ENCODE peak calls at places on chromosomes 2 and 18, in ten cellular contexts. U is endothelial cell, I is astrocyte, F is PC-9, R is HL-60, O is Calu3, Q is transverse colon, P is H9, A is neural crest cell, L is kidney epithelial cell. X is an unnamed sample.

GRCh38 chr2:226995625-226996041 is 159.8 kb downstream of the RHBDD1 start:
- DNase-seq in U (no peak), I (peak; percentile 92), F (no peak), R (no peak), O (no peak), Q (peak; percentile 13), P (no peak), A (no peak), L (peak; percentile 14), X (no peak)

GRCh38 chr2:215434447-215435260 is 1.2 kb downstream of the FN1 start:
- DNase-seq in U (no peak), I (no peak), F (no peak), R (no peak), O (no peak), Q (no peak), P (no peak), A (no peak), L (no peak), X (no peak)

GRCh38 chr2:166041613-166042012 is 86.2 kb downstream of the SCN1A start:
- DNase-seq in U (no peak), I (no peak), F (no peak), R (no peak), O (no peak), Q (no peak), P (no peak), A (no peak), L (no peak), X (no peak)

GRCh38 chr18:76983613-76984051 is 149.0 kb downstream of the MBP start:
- DNase-seq in U (no peak), I (no peak), F (no peak), R (no peak), O (no peak), Q (no peak), P (peak; percentile 31), A (no peak), L (no peak), X (peak; percentile 34)

GRCh38 chr2:172783091-172783898 is 47.6 kb downstream of the RAPGEF4 start:
- DNase-seq in U (peak; percentile 7), I (peak; percentile 99), F (peak; percentile 95), R (no peak), O (peak; percentile 54), Q (no peak), P (peak; percentile 36), A (peak; percentile 31), L (peak; percentile 86), X (no peak)

GRCh38 chr2:218006741-218007140 is 3.9 kb upstream of the TNS1 start:
- DNase-seq in U (no peak), I (peak; percentile 72), F (no peak), R (no peak), O (no peak), Q (no peak), P (no peak), A (no peak), L (no peak), X (no peak)

GRCh38 chr2:184597996-184598312 is 375 bp upstream of the ZNF804A start:
- DNase-seq in U (no peak), I (peak; percentile 15), F (no peak), R (no peak), O (no peak), Q (peak; percentile 6), P (no peak), A (no peak), L (no peak), X (no peak)

GRCh38 chr2:74099835-74100234 is 47.9 kb downstream of the BOLA3 start:
- DNase-seq in U (no peak), I (no peak), F (no peak), R (no peak), O (no peak), Q (peak; percentile 27), P (peak; percentile 19), A (no peak), L (no peak), X (peak; percentile 58)

GRCh38 chr18:26103579-26103978 is 13.2 kb upstream of the SS18 start:
- DNase-seq in U (peak; percentile 53), I (no peak), F (no peak), R (peak; percentile 16), O (no peak), Q (peak; percentile 13), P (peak; percentile 72), A (peak; percentile 4), L (no peak), X (no peak)

GRCh38 chr2:62382757-62383156 is 123.2 kb downstream of the TMEM17 start:
- DNase-seq in U (no peak), I (peak; percentile 82), F (no peak), R (no peak), O (no peak), Q (no peak), P (no peak), A (no peak), L (no peak), X (no peak)

GRCh38 chr2:10597956-10598355 is 91.8 kb downstream of the NOL10 start:
- DNase-seq in U (no peak), I (no peak), F (peak; percentile 41), R (no peak), O (no peak), Q (no peak), P (no peak), A (no peak), L (no peak), X (no peak)

GRCh38 chr2:240959941-240960308 is 38.5 kb upstream of the SNED1 start:
- DNase-seq in U (no peak), I (no peak), F (no peak), R (no peak), O (no peak), Q (no peak), P (peak; percentile 24), A (no peak), L (no peak), X (peak; percentile 67)

GRCh38 chr2:8571792-8572499 is 109.9 kb upstream of the ID2 start:
- DNase-seq in U (no peak), I (no peak), F (no peak), R (no peak), O (no peak), Q (peak; percentile 28), P (peak; percentile 21), A (no peak), L (no peak), X (peak; percentile 55)

GRCh38 chr2:24382363-24383021 is 22.2 kb upstream of the ITSN2 start:
- DNase-seq in U (peak; percentile 63), I (peak; percentile 16), F (peak; percentile 57), R (peak; percentile 58), O (peak; percentile 63), Q (peak; percentile 54), P (peak; percentile 68), A (peak; percentile 55), L (peak; percentile 34), X (no peak)

GRCh38 chr2:233470007-233470687 is 96.4 kb downstream of the USP40 start:
- DNase-seq in U (no peak), I (no peak), F (no peak), R (no peak), O (no peak), Q (peak; percentile 39), P (no peak), A (no peak), L (no peak), X (peak; percentile 61)

GRCh38 chr2:30711646-30712085 is 95.6 kb downstream of the CAPN13 start:
- DNase-seq in U (peak; percentile 93), I (peak; percentile 69), F (peak; percentile 82), R (peak; percentile 90), O (peak; percentile 90), Q (peak; percentile 89), P (peak; percentile 91), A (peak; percentile 90), L (peak; percentile 43), X (peak; percentile 77)
- TF ChIP-seq CTCF in U (peak; percentile 99), I (peak; percentile 100), F (peak; percentile 99), R (peak; percentile 100), O (peak; percentile 98), Q (peak; percentile 100), P (peak; percentile 100), A (peak; percentile 99), L (peak; percentile 100), X (peak; percentile 99)

DNA sequence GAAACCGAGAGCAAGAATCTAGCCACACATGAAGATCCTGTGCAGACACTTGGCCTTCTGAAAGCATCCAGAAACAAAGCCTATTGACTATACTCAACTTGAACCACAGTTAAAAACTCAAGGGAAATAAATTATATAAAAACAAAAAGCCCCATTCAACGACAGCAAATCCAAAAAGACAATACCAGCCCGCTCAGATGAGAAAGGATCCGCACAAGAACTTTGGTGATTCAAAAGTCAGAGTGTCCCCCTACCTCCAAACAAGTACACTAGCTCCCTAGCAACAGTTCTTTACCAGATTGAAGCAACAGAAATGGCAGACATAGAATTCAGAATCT is 163.2 kb downstream of the WDPCP start:
- DNase-seq in U (no peak), I (no peak), F (no peak), R (no peak), O (no peak), Q (no peak), P (no peak), A (no peak), L (no peak), X (no peak)
- TF ChIP-seq CTCF in U (peak; percentile 22), I (no peak), F (peak; percentile 8), R (no peak), O (no peak), Q (no peak), P (no peak), A (no peak), L (no peak), X (peak; percentile 14)

GRCh38 chr2:42905341-42906114 is 113.1 kb upstream of the HAAO start:
- DNase-seq in U (no peak), I (no peak), F (no peak), R (no peak), O (no peak), Q (no peak), P (no peak), A (no peak), L (no peak), X (no peak)
- TF ChIP-seq CTCF in U (no peak), I (no peak), F (no peak), R (no peak), O (no peak), Q (no peak), P (no peak), A (no peak), L (peak; percentile 30), X (no peak)

GRCh38 chr18:52337286-52337685 is 2.7 kb upstream of the DCC start:
- DNase-seq in U (no peak), I (peak; percentile 55), F (no peak), R (no peak), O (no peak), Q (no peak), P (no peak), A (no peak), L (no peak), X (no peak)

GRCh38 chr18:52343138-52343537 is 3.1 kb downstream of the DCC start:
- DNase-seq in U (no peak), I (no peak), F (no peak), R (no peak), O (no peak), Q (no peak), P (no peak), A (no peak), L (no peak), X (no peak)

GRCh38 chr18:52341617-52342381 is 1.8 kb downstream of the DCC start:
- DNase-seq in U (peak; percentile 34), I (no peak), F (no peak), R (no peak), O (no peak), Q (no peak), P (peak; percentile 58), A (peak; percentile 38), L (no peak), X (no peak)

GRCh38 chr18:52340466-52341378 is 725 bp downstream of the DCC start:
- DNase-seq in U (no peak), I (no peak), F (no peak), R (no peak), O (no peak), Q (no peak), P (no peak), A (no peak), L (no peak), X (no peak)

GRCh38 chr18:52339891-52340371 is at the start of gene DCC:
- DNase-seq in U (peak; percentile 67), I (peak; percentile 58), F (peak; percentile 4), R (peak; percentile 21), O (no peak), Q (peak; percentile 34), P (peak; percentile 72), A (peak; percentile 67), L (no peak), X (peak; percentile 78)
- TF ChIP-seq CTCF in U (no peak), I (peak; percentile 30), F (peak; percentile 27), R (no peak), O (no peak), Q (peak; percentile 33), P (peak; percentile 63), A (peak; percentile 65), L (peak; percentile 63), X (peak; percentile 73)

X was measured in type B pancreatic cell.